ENCODE peak calls at places on chromosomes 3 and 15, in four cellular contexts. Q, T, U and B are unnamed samples.

GRCh38 chr15:29337156-29337959 is 67.7 kb upstream of the NSMCE3 start:
- DNase-seq in Q (no peak), T (no peak), U (no peak), B (no peak)

GRCh38 chr15:61050844-61051569 is 178.1 kb downstream of the RORA start:
- DNase-seq in Q (no peak), T (no peak), U (no peak), B (no peak)

GRCh38 chr3:48271763-48272498 is 31.0 kb downstream of the ZNF589 start:
- DNase-seq in Q (no peak), T (no peak), U (no peak), B (no peak)

GRCh38 chr3:99817047-99817436 is 620 bp upstream of the CMSS1 start:
- DNase-seq in Q (no peak), T (no peak), U (peak; percentile 25), B (no peak)

GRCh38 chr3:2099779-2100191 is 1.1 kb downstream of the CNTN4 start:
- DNase-seq in Q (no peak), T (no peak), U (no peak), B (no peak)

GRCh38 chr15:63347074-63347859 is 34.4 kb downstream of the CA12 start:
- DNase-seq in Q (no peak), T (no peak), U (no peak), B (no peak)

GRCh38 chr3:72258786-72259185 is 473.8 kb upstream of the PROK2 start:
- DNase-seq in Q (no peak), T (no peak), U (no peak), B (no peak)

GRCh38 chr15:47781527-47781926 is 64.2 kb downstream of the SEMA6D start:
- DNase-seq in Q (no peak), T (no peak), U (no peak), B (no peak)

GRCh38 chr3:124918524-124918923 is 16.0 kb downstream of the MUC13 start:
- DNase-seq in Q (no peak), T (no peak), U (no peak), B (no peak)

GRCh38 chr3:122513386-122514122 is 1.2 kb downstream of the KPNA1 start:
- DNase-seq in Q (no peak), T (no peak), U (no peak), B (no peak)

GRCh38 chr3:171227828-171228227 is 201.3 kb upstream of the SLC2A2 start:
- DNase-seq in Q (no peak), T (no peak), U (no peak), B (no peak)

GRCh38 chr15:31080618-31081017 is 20.9 kb downstream of the TRPM1 start:
- DNase-seq in Q (no peak), T (peak; percentile 86), U (peak; percentile 99), B (no peak)

GRCh38 chr15:92714071-92714456 is 58.5 kb upstream of the FAM174B start:
- DNase-seq in Q (no peak), T (peak; percentile 40), U (no peak), B (no peak)

GRCh38 chr3:191330309-191330712 is at the start of gene UTS2B:
- DNase-seq in Q (no peak), T (no peak), U (peak; percentile 9), B (peak; percentile 16)

GRCh38 chr3:82085356-82085755 is 323.9 kb upstream of the GBE1 start:
- DNase-seq in Q (no peak), T (no peak), U (no peak), B (no peak)

GRCh38 chr15:77027111-77027696 is 32.3 kb downstream of the PSTPIP1 start:
- DNase-seq in Q (no peak), T (peak; percentile 8), U (no peak), B (no peak)

GRCh38 chr3:187722206-187722612 is 19.9 kb upstream of the RTP2 start:
- DNase-seq in Q (no peak), T (no peak), U (peak; percentile 52), B (no peak)

GRCh38 chr3:30263238-30263920 is 343.0 kb upstream of the TGFBR2 start:
- DNase-seq in Q (no peak), T (no peak), U (no peak), B (no peak)

GRCh38 chr3:49906004-49906860 is 2.6 kb upstream of the MST1R start:
- DNase-seq in Q (no peak), T (peak; percentile 68), U (peak; percentile 76), B (peak; percentile 33)

GRCh38 chr3:138694287-138695007 is 85.9 kb downstream of the FAIM start:
- DNase-seq in Q (no peak), T (no peak), U (peak; percentile 21), B (no peak)

GRCh38 chr3:183381179-183381578 is 47.2 kb downstream of the MCF2L2 start:
- DNase-seq in Q (no peak), T (no peak), U (peak; percentile 35), B (no peak)

GRCh38 chr3:125602752-125603649 is 7.7 kb upstream of the OSBPL11 start:
- DNase-seq in Q (no peak), T (no peak), U (no peak), B (no peak)

GRCh38 chr15:56987286-56987685 is 68.8 kb downstream of the TCF12 start:
- DNase-seq in Q (no peak), T (no peak), U (no peak), B (no peak)

GRCh38 chr15:82044373-82045178 is 1.2 kb downstream of the MEX3B start:
- DNase-seq in Q (no peak), T (peak; percentile 71), U (peak; percentile 48), B (no peak)

GRCh38 chr15:57607570-57608000 is 15.9 kb downstream of the MYZAP start:
- DNase-seq in Q (no peak), T (no peak), U (no peak), B (peak; percentile 23)

GRCh38 chr3:129087138-129087702 is 26.6 kb downstream of the GP9 start:
- DNase-seq in Q (no peak), T (no peak), U (no peak), B (peak; percentile 51)

GRCh38 chr3:14915636-14916222 is 31.7 kb upstream of the NR2C2 start:
- DNase-seq in Q (no peak), T (no peak), U (no peak), B (no peak)

GRCh38 chr3:29466442-29466841 is 185.6 kb downstream of the RBMS3 start:
- DNase-seq in Q (no peak), T (no peak), U (no peak), B (no peak)

GRCh38 chr15:88648357-88649214 is 9.8 kb downstream of the ISG20 start:
- DNase-seq in Q (no peak), T (no peak), U (no peak), B (no peak)

GRCh38 chr3:23809840-23810341 is 4.1 kb downstream of the UBE2E1 start:
- DNase-seq in Q (no peak), T (no peak), U (no peak), B (no peak)

GRCh38 chr3:23809294-23809693 is 3.5 kb downstream of the UBE2E1 start:
- DNase-seq in Q (no peak), T (no peak), U (no peak), B (no peak)

GRCh38 chr3:23811117-23811487 is 5.3 kb downstream of the UBE2E1 start:
- DNase-seq in Q (no peak), T (no peak), U (no peak), B (peak; percentile 17)

GRCh38 chr3:23811919-23812318 is 6.2 kb downstream of the UBE2E1 start:
- DNase-seq in Q (no peak), T (no peak), U (no peak), B (no peak)

DNA sequence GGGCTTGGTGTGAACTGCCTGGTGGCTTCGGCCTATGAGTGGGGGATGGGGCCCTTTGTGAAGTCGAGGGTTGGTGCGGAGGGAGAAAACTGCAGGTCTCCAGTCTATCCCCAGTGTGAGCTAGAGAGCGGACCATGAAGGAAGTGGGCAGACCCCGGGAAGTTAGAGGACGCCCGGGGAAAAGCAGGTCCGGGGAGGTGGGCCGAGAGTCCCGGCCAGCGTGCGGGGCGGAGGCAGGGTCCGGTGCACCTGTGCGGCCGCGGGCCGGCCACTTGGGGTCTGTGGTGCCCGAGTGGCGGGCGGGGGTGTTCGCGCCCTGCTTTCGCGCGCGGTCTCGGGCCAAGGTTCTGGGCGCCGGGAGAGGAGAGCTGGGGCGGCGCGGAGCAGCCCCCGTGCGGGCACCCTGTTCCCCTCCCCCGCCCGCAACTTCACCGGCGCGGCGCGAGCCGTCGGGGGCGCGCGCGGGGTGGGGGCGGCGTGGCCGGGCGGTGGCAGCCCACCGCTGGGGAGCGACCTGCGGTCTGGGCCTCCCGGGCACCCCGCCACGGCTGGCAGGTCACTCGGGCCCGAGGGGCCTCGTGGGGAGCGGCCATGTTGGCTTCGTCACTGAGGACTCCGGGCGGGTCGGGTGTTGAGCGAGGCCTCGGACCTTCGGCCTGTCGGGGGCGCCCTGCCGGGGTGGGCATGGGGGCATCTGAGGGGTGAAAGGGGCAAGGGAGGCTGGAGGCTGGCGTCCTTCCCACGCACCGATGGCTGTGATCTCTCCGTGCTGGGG is 4.8 kb downstream of the UBE2E1 start:
- DNase-seq in Q (no peak), T (peak; percentile 66), U (peak; percentile 48), B (peak; percentile 41)
- TF ChIP-seq NR2C2 in Q (no peak), T (no peak), U (no peak), B (peak; percentile 18)

GRCh38 chr3:142886938-142887337 is 1.9 kb downstream of the PCOLCE2 start:
- DNase-seq in Q (no peak), T (no peak), U (peak; percentile 32), B (no peak)
- TF ChIP-seq NR2C2 in Q (no peak), T (no peak), U (no peak), B (no peak)

DNA sequence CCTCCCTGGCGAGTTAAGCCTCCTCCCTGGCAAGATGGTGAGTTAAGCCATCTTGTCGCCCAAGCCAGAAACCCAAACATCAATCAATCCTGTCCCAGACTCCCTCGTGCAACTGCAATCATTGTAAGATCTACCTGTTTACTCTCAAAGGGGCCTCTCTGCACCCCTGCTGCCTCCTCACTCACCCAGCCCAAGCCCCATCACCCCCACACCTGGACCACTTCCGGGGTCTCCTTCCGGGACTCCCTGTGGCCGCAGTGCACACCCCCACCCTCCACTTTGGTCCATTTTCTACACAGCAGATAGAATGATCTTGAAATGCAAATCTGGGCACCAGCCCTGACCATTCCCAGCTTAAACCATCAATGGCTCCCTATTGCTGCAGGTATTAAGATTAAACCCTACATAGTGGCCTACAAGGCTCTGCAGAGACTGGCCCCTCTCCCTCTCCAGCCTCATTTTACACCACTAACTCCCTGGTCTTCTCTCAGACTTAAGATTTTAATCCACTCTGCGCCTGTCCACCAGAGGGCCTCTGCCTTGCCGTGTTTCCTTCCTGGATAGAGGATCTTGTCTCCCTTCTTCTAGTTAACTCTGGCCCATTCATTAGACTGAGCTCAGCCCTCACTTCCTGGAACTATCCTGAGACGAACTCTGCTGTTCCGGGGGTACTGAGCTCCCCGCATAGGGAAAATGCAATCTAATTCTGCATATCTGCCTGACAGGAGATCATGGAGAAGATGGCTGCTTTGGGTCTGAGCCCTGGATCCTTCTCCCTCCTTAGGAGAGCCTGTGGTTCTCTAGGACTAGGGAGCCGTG is 41.9 kb upstream of the SLC6A1 start:
- DNase-seq in Q (no peak), T (peak; percentile 40), U (peak; percentile 69), B (peak; percentile 25)
- TF ChIP-seq NR2C2 in Q (no peak), T (no peak), U (no peak), B (no peak)

DNA sequence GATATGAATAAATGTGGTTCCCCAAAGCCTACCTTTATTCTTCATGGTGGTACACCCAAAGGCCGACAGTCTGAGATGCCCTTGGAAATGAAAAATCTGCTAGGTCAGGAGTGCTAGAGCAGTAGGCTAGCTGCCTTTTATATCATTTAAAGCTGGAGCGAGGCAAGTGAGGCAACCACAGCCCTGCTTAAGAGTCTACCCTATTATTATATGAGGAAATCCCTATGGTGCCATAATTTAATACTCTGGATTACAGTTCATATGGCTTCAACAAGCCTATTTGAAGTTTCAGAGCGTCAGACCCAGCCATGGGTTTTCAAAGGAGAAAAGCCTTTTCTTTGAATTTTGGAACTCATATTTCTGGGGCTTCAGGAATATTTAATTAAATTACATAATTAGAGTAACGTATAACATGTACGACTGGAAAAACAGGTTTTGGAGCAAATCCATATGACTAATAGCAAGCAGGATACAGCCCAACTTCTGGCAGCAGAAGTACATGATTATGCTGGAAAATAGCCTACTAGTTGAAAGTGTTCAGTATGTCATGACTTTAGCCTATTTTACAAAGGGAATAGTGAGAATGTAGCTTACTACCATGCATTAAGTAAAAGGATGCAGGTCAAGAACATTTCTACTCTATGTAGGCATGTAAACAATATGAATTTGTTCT is 18.0 kb upstream of the SLTM start:
- DNase-seq in Q (no peak), T (no peak), U (no peak), B (no peak)
- TF ChIP-seq NR2C2 in Q (no peak), T (no peak), U (no peak), B (no peak)